ENCODE peak calls at places on chromosomes 16 and 17, in seven cellular contexts. One of them, this sample, is unnamed.

GRCh38 chr17:41530062-41531048 is 2.2 kb upstream of the KRT19 start:
- DNase-seq in AG04450: peak; percentile 61
- DNase-seq in GM12865: no peak
- DNase-seq in cardiac muscle cell: peak; percentile 91
- DNase-seq in spleen: no peak
- DNase-seq in sigmoid colon: no peak
- DNase-seq in heart left ventricle: no peak
- DNase-seq in this sample: peak; percentile 96

GRCh38 chr17:7838291-7839075 is 4.5 kb downstream of the KDM6B start:
- DNase-seq in AG04450: no peak
- DNase-seq in GM12865: peak; percentile 56
- DNase-seq in cardiac muscle cell: peak; percentile 89
- DNase-seq in spleen: peak; percentile 79
- DNase-seq in sigmoid colon: peak; percentile 66
- DNase-seq in heart left ventricle: no peak
- DNase-seq in this sample: peak; percentile 96

GRCh38 chr17:52170963-52171572 is 12.6 kb upstream of the CA10 start:
- DNase-seq in AG04450: no peak
- DNase-seq in GM12865: peak; percentile 9
- DNase-seq in cardiac muscle cell: peak; percentile 0
- DNase-seq in spleen: no peak
- DNase-seq in sigmoid colon: no peak
- DNase-seq in heart left ventricle: no peak
- DNase-seq in this sample: no peak

GRCh38 chr17:41800601-41801373 is 11.0 kb downstream of the P3H4 start:
- DNase-seq in AG04450: no peak
- DNase-seq in GM12865: peak; percentile 31
- DNase-seq in cardiac muscle cell: peak; percentile 47
- DNase-seq in spleen: no peak
- DNase-seq in sigmoid colon: peak; percentile 74
- DNase-seq in heart left ventricle: no peak
- DNase-seq in this sample: peak; percentile 75

GRCh38 chr17:82943751-82944150 is 103.9 kb upstream of the ZNF750 start:
- DNase-seq in AG04450: no peak
- DNase-seq in GM12865: no peak
- DNase-seq in cardiac muscle cell: no peak
- DNase-seq in spleen: peak; percentile 45
- DNase-seq in sigmoid colon: peak; percentile 52
- DNase-seq in heart left ventricle: no peak
- DNase-seq in this sample: no peak

GRCh38 chr17:76893623-76894358 is 25.6 kb downstream of the MGAT5B start:
- DNase-seq in AG04450: no peak
- DNase-seq in GM12865: no peak
- DNase-seq in cardiac muscle cell: no peak
- DNase-seq in spleen: no peak
- DNase-seq in sigmoid colon: no peak
- DNase-seq in heart left ventricle: no peak
- DNase-seq in this sample: no peak

GRCh38 chr16:19274178-19274797 is 11.2 kb upstream of the CLEC19A start:
- DNase-seq in AG04450: no peak
- DNase-seq in GM12865: no peak
- DNase-seq in cardiac muscle cell: no peak
- DNase-seq in spleen: no peak
- DNase-seq in sigmoid colon: no peak
- DNase-seq in heart left ventricle: no peak
- DNase-seq in this sample: no peak

GRCh38 chr16:2043296-2043979 is 4.2 kb downstream of the NTHL1 start:
- DNase-seq in AG04450: no peak
- DNase-seq in GM12865: no peak
- DNase-seq in cardiac muscle cell: no peak
- DNase-seq in spleen: no peak
- DNase-seq in sigmoid colon: no peak
- DNase-seq in heart left ventricle: no peak
- DNase-seq in this sample: no peak

GRCh38 chr16:27452569-27453475 is 50.8 kb downstream of the IL21R start:
- DNase-seq in AG04450: no peak
- DNase-seq in GM12865: peak; percentile 49
- DNase-seq in cardiac muscle cell: no peak
- DNase-seq in spleen: no peak
- DNase-seq in sigmoid colon: no peak
- DNase-seq in heart left ventricle: no peak
- DNase-seq in this sample: no peak

GRCh38 chr17:35931794-35932419 is 1.3 kb upstream of the RDM1 start:
- DNase-seq in AG04450: no peak
- DNase-seq in GM12865: no peak
- DNase-seq in cardiac muscle cell: peak; percentile 90
- DNase-seq in spleen: no peak
- DNase-seq in sigmoid colon: no peak
- DNase-seq in heart left ventricle: no peak
- DNase-seq in this sample: peak; percentile 20

GRCh38 chr17:83173180-83173996 is 94.0 kb downstream of the METRNL start:
- DNase-seq in AG04450: no peak
- DNase-seq in GM12865: no peak
- DNase-seq in cardiac muscle cell: no peak
- DNase-seq in spleen: peak; percentile 72
- DNase-seq in sigmoid colon: peak; percentile 60
- DNase-seq in heart left ventricle: peak; percentile 3
- DNase-seq in this sample: no peak

GRCh38 chr16:86462334-86463084 is 47.8 kb upstream of the FOXF1 start:
- DNase-seq in AG04450: peak; percentile 98
- DNase-seq in GM12865: no peak
- DNase-seq in cardiac muscle cell: no peak
- DNase-seq in spleen: no peak
- DNase-seq in sigmoid colon: peak; percentile 98
- DNase-seq in heart left ventricle: no peak
- DNase-seq in this sample: peak; percentile 99

GRCh38 chr17:77492446-77493237 is 351.9 kb downstream of the SEC14L1 start:
- DNase-seq in AG04450: no peak
- DNase-seq in GM12865: no peak
- DNase-seq in cardiac muscle cell: no peak
- DNase-seq in spleen: peak; percentile 71
- DNase-seq in sigmoid colon: peak; percentile 65
- DNase-seq in heart left ventricle: no peak
- DNase-seq in this sample: no peak

GRCh38 chr16:3689731-3690130 is 27.6 kb downstream of the TRAP1 start:
- DNase-seq in AG04450: no peak
- DNase-seq in GM12865: no peak
- DNase-seq in cardiac muscle cell: no peak
- DNase-seq in spleen: no peak
- DNase-seq in sigmoid colon: no peak
- DNase-seq in heart left ventricle: no peak
- DNase-seq in this sample: peak; percentile 60

GRCh38 chr17:46010597-46011186 is 11.6 kb downstream of the STH start:
- DNase-seq in AG04450: no peak
- DNase-seq in GM12865: no peak
- DNase-seq in cardiac muscle cell: no peak
- DNase-seq in spleen: no peak
- DNase-seq in sigmoid colon: no peak
- DNase-seq in heart left ventricle: no peak
- DNase-seq in this sample: no peak
- H3K4me3 ChIP-seq in AG04450: no peak overlapping the region
- H3K4me3 ChIP-seq in GM12865: no peak overlapping the region
- H3K4me3 ChIP-seq in cardiac muscle cell: no peak overlapping the region
- H3K4me3 ChIP-seq in spleen: no peak overlapping the region
- H3K4me3 ChIP-seq in sigmoid colon: no peak overlapping the region
- H3K4me3 ChIP-seq in heart left ventricle: no peak overlapping the region
- H3K4me3 ChIP-seq in this sample: no peak overlapping the region

GRCh38 chr16:82137819-82138177 is 32.2 kb downstream of the MPHOSPH6 start:
- DNase-seq in AG04450: no peak
- DNase-seq in GM12865: no peak
- DNase-seq in cardiac muscle cell: peak; percentile 50
- DNase-seq in spleen: no peak
- DNase-seq in sigmoid colon: no peak
- DNase-seq in heart left ventricle: no peak
- DNase-seq in this sample: no peak

GRCh38 chr16:82135844-82136243 is 34.2 kb downstream of the MPHOSPH6 start:
- DNase-seq in AG04450: no peak
- DNase-seq in GM12865: no peak
- DNase-seq in cardiac muscle cell: no peak
- DNase-seq in spleen: no peak
- DNase-seq in sigmoid colon: no peak
- DNase-seq in heart left ventricle: no peak
- DNase-seq in this sample: no peak

GRCh38 chr16:82134884-82135283 is 35.1 kb downstream of the MPHOSPH6 start:
- DNase-seq in AG04450: no peak
- DNase-seq in GM12865: no peak
- DNase-seq in cardiac muscle cell: peak; percentile 65
- DNase-seq in spleen: no peak
- DNase-seq in sigmoid colon: no peak
- DNase-seq in heart left ventricle: no peak
- DNase-seq in this sample: no peak

GRCh38 chr16:82136956-82137818 is 32.8 kb downstream of the MPHOSPH6 start:
- DNase-seq in AG04450: no peak
- DNase-seq in GM12865: no peak
- DNase-seq in cardiac muscle cell: peak; percentile 55
- DNase-seq in spleen: no peak
- DNase-seq in sigmoid colon: no peak
- DNase-seq in heart left ventricle: no peak
- DNase-seq in this sample: no peak

GRCh38 chr16:82138478-82139285 is 31.3 kb downstream of the MPHOSPH6 start:
- DNase-seq in AG04450: no peak
- DNase-seq in GM12865: no peak
- DNase-seq in cardiac muscle cell: no peak
- DNase-seq in spleen: no peak
- DNase-seq in sigmoid colon: no peak
- DNase-seq in heart left ventricle: no peak
- DNase-seq in this sample: no peak
- TF ChIP-seq CTCF in AG04450: no peak
- TF ChIP-seq CTCF in GM12865: no peak
- TF ChIP-seq CTCF in cardiac muscle cell: no peak
- TF ChIP-seq CTCF in spleen: no peak
- TF ChIP-seq CTCF in sigmoid colon: no peak
- TF ChIP-seq CTCF in heart left ventricle: no peak
- TF ChIP-seq CTCF in this sample: no peak

GRCh38 chr16:85137323-85138072 is 25.2 kb upstream of the CIBAR2 start:
- DNase-seq in AG04450: peak; percentile 78
- DNase-seq in GM12865: no peak
- DNase-seq in cardiac muscle cell: peak; percentile 98
- DNase-seq in spleen: peak; percentile 92
- DNase-seq in sigmoid colon: peak; percentile 99
- DNase-seq in heart left ventricle: peak; percentile 95
- DNase-seq in this sample: peak; percentile 99
- H3K4me3 ChIP-seq in AG04450: peak overlapping the region; percentile 15
- H3K4me3 ChIP-seq in GM12865: no peak overlapping the region
- H3K4me3 ChIP-seq in cardiac muscle cell: no peak overlapping the region
- H3K4me3 ChIP-seq in spleen: peak overlapping the region; percentile 0
- H3K4me3 ChIP-seq in sigmoid colon: peak overlapping the region; percentile 42
- H3K4me3 ChIP-seq in heart left ventricle: no peak overlapping the region
- H3K4me3 ChIP-seq in this sample: peak overlapping the region; percentile 40

GRCh38 chr17:234163-235047 is 53.0 kb upstream of the DOC2B start:
- DNase-seq in AG04450: no peak
- DNase-seq in GM12865: no peak
- DNase-seq in cardiac muscle cell: no peak
- DNase-seq in spleen: peak; percentile 69
- DNase-seq in sigmoid colon: peak; percentile 60
- DNase-seq in heart left ventricle: peak; percentile 10
- DNase-seq in this sample: no peak

GRCh38 chr17:231191-231965 is 49.9 kb upstream of the DOC2B start:
- DNase-seq in AG04450: no peak
- DNase-seq in GM12865: no peak
- DNase-seq in cardiac muscle cell: no peak
- DNase-seq in spleen: peak; percentile 49
- DNase-seq in sigmoid colon: peak; percentile 42
- DNase-seq in heart left ventricle: no peak
- DNase-seq in this sample: no peak

GRCh38 chr17:235831-236640 is 54.6 kb upstream of the DOC2B start:
- DNase-seq in AG04450: no peak
- DNase-seq in GM12865: no peak
- DNase-seq in cardiac muscle cell: no peak
- DNase-seq in spleen: peak; percentile 62
- DNase-seq in sigmoid colon: peak; percentile 62
- DNase-seq in heart left ventricle: no peak
- DNase-seq in this sample: no peak

GRCh38 chr17:231966-232807 is 50.7 kb upstream of the DOC2B start:
- DNase-seq in AG04450: no peak
- DNase-seq in GM12865: peak; percentile 43
- DNase-seq in cardiac muscle cell: no peak
- DNase-seq in spleen: peak; percentile 61
- DNase-seq in sigmoid colon: peak; percentile 48
- DNase-seq in heart left ventricle: no peak
- DNase-seq in this sample: no peak

DNA sequence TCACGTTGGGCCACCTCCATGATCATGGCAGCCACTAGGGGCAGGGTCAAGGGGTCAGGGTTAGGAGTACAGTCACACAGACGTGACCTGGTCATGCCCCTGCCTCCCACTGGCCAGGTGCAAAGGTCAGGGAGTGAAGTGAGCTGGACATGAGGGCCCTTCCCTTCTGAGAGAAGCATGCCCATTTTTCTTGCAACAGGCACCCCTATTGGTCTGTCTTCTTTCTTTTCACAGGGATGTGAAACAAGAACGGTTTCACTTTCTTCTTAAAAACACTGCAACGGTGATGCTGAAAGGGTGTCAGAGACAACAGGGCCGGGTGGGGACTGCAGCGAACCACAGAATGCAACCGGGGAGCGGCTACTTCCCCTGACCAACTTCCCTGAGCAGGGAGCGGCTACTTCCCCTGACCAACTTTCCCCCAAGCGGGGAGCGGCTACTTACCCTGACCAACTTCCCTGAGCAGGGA is 52.1 kb upstream of the DOC2B start:
- DNase-seq in AG04450: no peak
- DNase-seq in GM12865: peak; percentile 58
- DNase-seq in cardiac muscle cell: no peak
- DNase-seq in spleen: peak; percentile 73
- DNase-seq in sigmoid colon: peak; percentile 49
- DNase-seq in heart left ventricle: no peak
- DNase-seq in this sample: no peak
- TF ChIP-seq CTCF in AG04450: no peak
- TF ChIP-seq CTCF in GM12865: no peak
- TF ChIP-seq CTCF in cardiac muscle cell: no peak
- TF ChIP-seq CTCF in spleen: no peak
- TF ChIP-seq CTCF in sigmoid colon: no peak
- TF ChIP-seq CTCF in heart left ventricle: no peak
- TF ChIP-seq CTCF in this sample: no peak

DNA sequence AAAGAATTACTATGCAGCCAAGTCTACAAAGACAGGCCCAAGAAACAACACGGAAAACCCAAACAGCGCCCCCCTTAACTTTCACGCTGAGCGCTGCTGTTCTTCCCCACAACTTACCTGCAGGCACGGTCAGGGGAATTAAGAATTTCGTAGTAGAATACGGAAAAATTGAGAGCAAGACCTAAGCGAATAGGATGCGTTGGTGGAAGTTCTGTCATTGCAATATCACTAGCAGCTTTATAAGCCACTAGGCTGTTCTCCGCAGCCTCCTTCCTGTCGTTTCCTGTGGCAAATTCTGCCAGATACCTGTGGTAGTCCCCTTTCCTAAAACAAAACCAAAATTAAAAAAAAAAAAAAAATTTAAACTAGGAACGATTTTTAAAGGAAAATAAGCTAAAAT is 39.0 kb downstream of the YWHAE start:
- DNase-seq in AG04450: no peak
- DNase-seq in GM12865: no peak
- DNase-seq in cardiac muscle cell: no peak
- DNase-seq in spleen: no peak
- DNase-seq in sigmoid colon: no peak
- DNase-seq in heart left ventricle: no peak
- DNase-seq in this sample: no peak
- H3K4me3 ChIP-seq in AG04450: no peak overlapping the region
- H3K4me3 ChIP-seq in GM12865: no peak overlapping the region
- H3K4me3 ChIP-seq in cardiac muscle cell: no peak overlapping the region
- H3K4me3 ChIP-seq in spleen: no peak overlapping the region
- H3K4me3 ChIP-seq in sigmoid colon: no peak overlapping the region
- H3K4me3 ChIP-seq in heart left ventricle: no peak overlapping the region
- H3K4me3 ChIP-seq in this sample: no peak overlapping the region